ENCODE peak calls at places on chromosomes 6 and 20, in seven cellular contexts. One of them, this sample, is unnamed.

GRCh38 chr6:110542311-110543024 is 66.1 kb upstream of the SLC22A16 start:
- DNase-seq in activated naive CD4-positive, alpha-beta T cell: no peak
- DNase-seq in CD8-positive, alpha-beta memory T cell: no peak
- DNase-seq in MCF 10A: peak; percentile 45
- DNase-seq in ecto neural progenitor cell: no peak
- DNase-seq in stimulated activated naive B cell treated with anti-CD40 and anti-IgM and Interleukin-4, amounts not matched to agents 10 μg/mL and 1 μg/mL and 100 μg/mL, for 72 hours: no peak
- DNase-seq in globus pallidus: peak; percentile 91
- DNase-seq in this sample: no peak

GRCh38 chr20:5535211-5535756 is 214.9 kb upstream of the SHLD1 start:
- DNase-seq in activated naive CD4-positive, alpha-beta T cell: no peak
- DNase-seq in CD8-positive, alpha-beta memory T cell: no peak
- DNase-seq in MCF 10A: peak; percentile 96
- DNase-seq in ecto neural progenitor cell: no peak
- DNase-seq in stimulated activated naive B cell treated with anti-CD40 and anti-IgM and Interleukin-4, amounts not matched to agents 10 μg/mL and 1 μg/mL and 100 μg/mL, for 72 hours: no peak
- DNase-seq in globus pallidus: peak; percentile 25
- DNase-seq in this sample: peak; percentile 93

GRCh38 chr6:2713473-2714358 is 37.0 kb downstream of the MYLK4 start:
- DNase-seq in activated naive CD4-positive, alpha-beta T cell: no peak
- DNase-seq in CD8-positive, alpha-beta memory T cell: no peak
- DNase-seq in MCF 10A: no peak
- DNase-seq in ecto neural progenitor cell: no peak
- DNase-seq in stimulated activated naive B cell treated with anti-CD40 and anti-IgM and Interleukin-4, amounts not matched to agents 10 μg/mL and 1 μg/mL and 100 μg/mL, for 72 hours: no peak
- DNase-seq in globus pallidus: no peak
- DNase-seq in this sample: no peak

GRCh38 chr20:41180599-41181333 is 43.4 kb downstream of the PLCG1 start:
- DNase-seq in activated naive CD4-positive, alpha-beta T cell: no peak
- DNase-seq in CD8-positive, alpha-beta memory T cell: no peak
- DNase-seq in MCF 10A: no peak
- DNase-seq in ecto neural progenitor cell: peak; percentile 41
- DNase-seq in stimulated activated naive B cell treated with anti-CD40 and anti-IgM and Interleukin-4, amounts not matched to agents 10 μg/mL and 1 μg/mL and 100 μg/mL, for 72 hours: no peak
- DNase-seq in globus pallidus: no peak
- DNase-seq in this sample: no peak

GRCh38 chr6:2081155-2082138 is 164.0 kb downstream of the GMDS start:
- DNase-seq in activated naive CD4-positive, alpha-beta T cell: no peak
- DNase-seq in CD8-positive, alpha-beta memory T cell: peak; percentile 4
- DNase-seq in MCF 10A: no peak
- DNase-seq in ecto neural progenitor cell: no peak
- DNase-seq in stimulated activated naive B cell treated with anti-CD40 and anti-IgM and Interleukin-4, amounts not matched to agents 10 μg/mL and 1 μg/mL and 100 μg/mL, for 72 hours: no peak
- DNase-seq in globus pallidus: peak; percentile 35
- DNase-seq in this sample: no peak

GRCh38 chr6:20800653-20801052 is 266.4 kb downstream of the CDKAL1 start:
- DNase-seq in activated naive CD4-positive, alpha-beta T cell: no peak
- DNase-seq in CD8-positive, alpha-beta memory T cell: no peak
- DNase-seq in MCF 10A: no peak
- DNase-seq in ecto neural progenitor cell: no peak
- DNase-seq in stimulated activated naive B cell treated with anti-CD40 and anti-IgM and Interleukin-4, amounts not matched to agents 10 μg/mL and 1 μg/mL and 100 μg/mL, for 72 hours: no peak
- DNase-seq in globus pallidus: no peak
- DNase-seq in this sample: no peak

GRCh38 chr20:56957737-56958553 is 308.5 kb downstream of the BMP7 start:
- DNase-seq in activated naive CD4-positive, alpha-beta T cell: no peak
- DNase-seq in CD8-positive, alpha-beta memory T cell: no peak
- DNase-seq in MCF 10A: no peak
- DNase-seq in ecto neural progenitor cell: peak; percentile 84
- DNase-seq in stimulated activated naive B cell treated with anti-CD40 and anti-IgM and Interleukin-4, amounts not matched to agents 10 μg/mL and 1 μg/mL and 100 μg/mL, for 72 hours: no peak
- DNase-seq in globus pallidus: no peak
- DNase-seq in this sample: peak; percentile 4

GRCh38 chr6:45613678-45614077 is 235.9 kb upstream of the SUPT3H start:
- DNase-seq in activated naive CD4-positive, alpha-beta T cell: no peak
- DNase-seq in CD8-positive, alpha-beta memory T cell: no peak
- DNase-seq in MCF 10A: peak; percentile 66
- DNase-seq in ecto neural progenitor cell: no peak
- DNase-seq in stimulated activated naive B cell treated with anti-CD40 and anti-IgM and Interleukin-4, amounts not matched to agents 10 μg/mL and 1 μg/mL and 100 μg/mL, for 72 hours: no peak
- DNase-seq in globus pallidus: peak; percentile 21
- DNase-seq in this sample: peak; percentile 53

GRCh38 chr6:109511832-109512231 is 28.8 kb upstream of the ZBTB24 start:
- DNase-seq in activated naive CD4-positive, alpha-beta T cell: no peak
- DNase-seq in CD8-positive, alpha-beta memory T cell: no peak
- DNase-seq in MCF 10A: no peak
- DNase-seq in ecto neural progenitor cell: no peak
- DNase-seq in stimulated activated naive B cell treated with anti-CD40 and anti-IgM and Interleukin-4, amounts not matched to agents 10 μg/mL and 1 μg/mL and 100 μg/mL, for 72 hours: no peak
- DNase-seq in globus pallidus: no peak
- DNase-seq in this sample: no peak

GRCh38 chr6:41200296-41200900 is 551 bp downstream of the TREML2 start:
- DNase-seq in activated naive CD4-positive, alpha-beta T cell: no peak
- DNase-seq in CD8-positive, alpha-beta memory T cell: peak; percentile 73
- DNase-seq in MCF 10A: no peak
- DNase-seq in ecto neural progenitor cell: peak; percentile 37
- DNase-seq in stimulated activated naive B cell treated with anti-CD40 and anti-IgM and Interleukin-4, amounts not matched to agents 10 μg/mL and 1 μg/mL and 100 μg/mL, for 72 hours: no peak
- DNase-seq in globus pallidus: no peak
- DNase-seq in this sample: peak; percentile 16

GRCh38 chr6:45411959-45412358 is 34.2 kb upstream of the SUPT3H start:
- DNase-seq in activated naive CD4-positive, alpha-beta T cell: no peak
- DNase-seq in CD8-positive, alpha-beta memory T cell: no peak
- DNase-seq in MCF 10A: peak; percentile 80
- DNase-seq in ecto neural progenitor cell: no peak
- DNase-seq in stimulated activated naive B cell treated with anti-CD40 and anti-IgM and Interleukin-4, amounts not matched to agents 10 μg/mL and 1 μg/mL and 100 μg/mL, for 72 hours: no peak
- DNase-seq in globus pallidus: no peak
- DNase-seq in this sample: peak; percentile 36

GRCh38 chr6:156131221-156131903 is 645.8 kb upstream of the ARID1B start:
- DNase-seq in activated naive CD4-positive, alpha-beta T cell: no peak
- DNase-seq in CD8-positive, alpha-beta memory T cell: no peak
- DNase-seq in MCF 10A: no peak
- DNase-seq in ecto neural progenitor cell: no peak
- DNase-seq in stimulated activated naive B cell treated with anti-CD40 and anti-IgM and Interleukin-4, amounts not matched to agents 10 μg/mL and 1 μg/mL and 100 μg/mL, for 72 hours: peak; percentile 50
- DNase-seq in globus pallidus: no peak
- DNase-seq in this sample: no peak

GRCh38 chr6:154995241-154996162 is at the start of gene TIAM2:
- DNase-seq in activated naive CD4-positive, alpha-beta T cell: no peak
- DNase-seq in CD8-positive, alpha-beta memory T cell: no peak
- DNase-seq in MCF 10A: no peak
- DNase-seq in ecto neural progenitor cell: peak; percentile 85
- DNase-seq in stimulated activated naive B cell treated with anti-CD40 and anti-IgM and Interleukin-4, amounts not matched to agents 10 μg/mL and 1 μg/mL and 100 μg/mL, for 72 hours: peak; percentile 4
- DNase-seq in globus pallidus: no peak
- DNase-seq in this sample: no peak

GRCh38 chr20:856361-856775 is 22.9 kb downstream of the FAM110A start:
- DNase-seq in activated naive CD4-positive, alpha-beta T cell: no peak
- DNase-seq in CD8-positive, alpha-beta memory T cell: peak; percentile 57
- DNase-seq in MCF 10A: peak; percentile 99
- DNase-seq in ecto neural progenitor cell: no peak
- DNase-seq in stimulated activated naive B cell treated with anti-CD40 and anti-IgM and Interleukin-4, amounts not matched to agents 10 μg/mL and 1 μg/mL and 100 μg/mL, for 72 hours: no peak
- DNase-seq in globus pallidus: no peak
- DNase-seq in this sample: peak; percentile 96

GRCh38 chr20:49347156-49347555 is 69.3 kb upstream of the ZNFX1 start:
- DNase-seq in activated naive CD4-positive, alpha-beta T cell: no peak
- DNase-seq in CD8-positive, alpha-beta memory T cell: no peak
- DNase-seq in MCF 10A: no peak
- DNase-seq in ecto neural progenitor cell: no peak
- DNase-seq in stimulated activated naive B cell treated with anti-CD40 and anti-IgM and Interleukin-4, amounts not matched to agents 10 μg/mL and 1 μg/mL and 100 μg/mL, for 72 hours: no peak
- DNase-seq in globus pallidus: no peak
- DNase-seq in this sample: no peak

GRCh38 chr6:32814145-32814544 is 2.7 kb downstream of the HLA-DOB start:
- DNase-seq in activated naive CD4-positive, alpha-beta T cell: no peak
- DNase-seq in CD8-positive, alpha-beta memory T cell: no peak
- DNase-seq in MCF 10A: no peak
- DNase-seq in ecto neural progenitor cell: no peak
- DNase-seq in stimulated activated naive B cell treated with anti-CD40 and anti-IgM and Interleukin-4, amounts not matched to agents 10 μg/mL and 1 μg/mL and 100 μg/mL, for 72 hours: no peak
- DNase-seq in globus pallidus: no peak
- DNase-seq in this sample: no peak

GRCh38 chr20:24990810-24991252 is 1.7 kb downstream of the APMAP start:
- DNase-seq in activated naive CD4-positive, alpha-beta T cell: no peak
- DNase-seq in CD8-positive, alpha-beta memory T cell: no peak
- DNase-seq in MCF 10A: peak; percentile 35
- DNase-seq in ecto neural progenitor cell: peak; percentile 47
- DNase-seq in stimulated activated naive B cell treated with anti-CD40 and anti-IgM and Interleukin-4, amounts not matched to agents 10 μg/mL and 1 μg/mL and 100 μg/mL, for 72 hours: no peak
- DNase-seq in globus pallidus: no peak
- DNase-seq in this sample: peak; percentile 75

GRCh38 chr20:51735728-51736600 is 32.2 kb downstream of the ATP9A start:
- DNase-seq in activated naive CD4-positive, alpha-beta T cell: no peak
- DNase-seq in CD8-positive, alpha-beta memory T cell: no peak
- DNase-seq in MCF 10A: no peak
- DNase-seq in ecto neural progenitor cell: no peak
- DNase-seq in stimulated activated naive B cell treated with anti-CD40 and anti-IgM and Interleukin-4, amounts not matched to agents 10 μg/mL and 1 μg/mL and 100 μg/mL, for 72 hours: no peak
- DNase-seq in globus pallidus: no peak
- DNase-seq in this sample: no peak

GRCh38 chr20:57663681-57664451 is 43.6 kb upstream of the ZBP1 start:
- DNase-seq in activated naive CD4-positive, alpha-beta T cell: no peak
- DNase-seq in CD8-positive, alpha-beta memory T cell: no peak
- DNase-seq in MCF 10A: no peak
- DNase-seq in ecto neural progenitor cell: no peak
- DNase-seq in stimulated activated naive B cell treated with anti-CD40 and anti-IgM and Interleukin-4, amounts not matched to agents 10 μg/mL and 1 μg/mL and 100 μg/mL, for 72 hours: no peak
- DNase-seq in globus pallidus: no peak
- DNase-seq in this sample: no peak

GRCh38 chr6:160180706-160181105 is 59.1 kb downstream of the SLC22A1 start:
- DNase-seq in activated naive CD4-positive, alpha-beta T cell: no peak
- DNase-seq in CD8-positive, alpha-beta memory T cell: no peak
- DNase-seq in MCF 10A: no peak
- DNase-seq in ecto neural progenitor cell: no peak
- DNase-seq in stimulated activated naive B cell treated with anti-CD40 and anti-IgM and Interleukin-4, amounts not matched to agents 10 μg/mL and 1 μg/mL and 100 μg/mL, for 72 hours: no peak
- DNase-seq in globus pallidus: no peak
- DNase-seq in this sample: no peak

GRCh38 chr6:131199568-131200272 is 64.5 kb downstream of the AKAP7 start:
- DNase-seq in activated naive CD4-positive, alpha-beta T cell: peak; percentile 10
- DNase-seq in CD8-positive, alpha-beta memory T cell: peak; percentile 84
- DNase-seq in MCF 10A: peak; percentile 67
- DNase-seq in ecto neural progenitor cell: peak; percentile 64
- DNase-seq in stimulated activated naive B cell treated with anti-CD40 and anti-IgM and Interleukin-4, amounts not matched to agents 10 μg/mL and 1 μg/mL and 100 μg/mL, for 72 hours: peak; percentile 68
- DNase-seq in globus pallidus: peak; percentile 33
- DNase-seq in this sample: peak; percentile 67

GRCh38 chr6:24004062-24004461 is 122.0 kb upstream of the NRSN1 start:
- DNase-seq in activated naive CD4-positive, alpha-beta T cell: no peak
- DNase-seq in CD8-positive, alpha-beta memory T cell: no peak
- DNase-seq in MCF 10A: peak; percentile 89
- DNase-seq in ecto neural progenitor cell: no peak
- DNase-seq in stimulated activated naive B cell treated with anti-CD40 and anti-IgM and Interleukin-4, amounts not matched to agents 10 μg/mL and 1 μg/mL and 100 μg/mL, for 72 hours: no peak
- DNase-seq in globus pallidus: no peak
- DNase-seq in this sample: peak; percentile 16

GRCh38 chr20:44600758-44601562 is 18.6 kb downstream of the PKIG start:
- DNase-seq in activated naive CD4-positive, alpha-beta T cell: no peak
- DNase-seq in CD8-positive, alpha-beta memory T cell: no peak
- DNase-seq in MCF 10A: no peak
- DNase-seq in ecto neural progenitor cell: no peak
- DNase-seq in stimulated activated naive B cell treated with anti-CD40 and anti-IgM and Interleukin-4, amounts not matched to agents 10 μg/mL and 1 μg/mL and 100 μg/mL, for 72 hours: no peak
- DNase-seq in globus pallidus: peak; percentile 34
- DNase-seq in this sample: no peak

GRCh38 chr20:11235058-11235457 is 561.3 kb upstream of the JAG1 start:
- DNase-seq in activated naive CD4-positive, alpha-beta T cell: no peak
- DNase-seq in CD8-positive, alpha-beta memory T cell: no peak
- DNase-seq in MCF 10A: peak; percentile 18
- DNase-seq in ecto neural progenitor cell: no peak
- DNase-seq in stimulated activated naive B cell treated with anti-CD40 and anti-IgM and Interleukin-4, amounts not matched to agents 10 μg/mL and 1 μg/mL and 100 μg/mL, for 72 hours: no peak
- DNase-seq in globus pallidus: no peak
- DNase-seq in this sample: peak; percentile 96

GRCh38 chr20:49303211-49303610 is 25.4 kb upstream of the ZNFX1 start:
- DNase-seq in activated naive CD4-positive, alpha-beta T cell: no peak
- DNase-seq in CD8-positive, alpha-beta memory T cell: no peak
- DNase-seq in MCF 10A: no peak
- DNase-seq in ecto neural progenitor cell: no peak
- DNase-seq in stimulated activated naive B cell treated with anti-CD40 and anti-IgM and Interleukin-4, amounts not matched to agents 10 μg/mL and 1 μg/mL and 100 μg/mL, for 72 hours: no peak
- DNase-seq in globus pallidus: no peak
- DNase-seq in this sample: no peak

GRCh38 chr20:34420975-34421374 is 57.9 kb downstream of the ITCH start:
- DNase-seq in activated naive CD4-positive, alpha-beta T cell: no peak
- DNase-seq in CD8-positive, alpha-beta memory T cell: no peak
- DNase-seq in MCF 10A: no peak
- DNase-seq in ecto neural progenitor cell: no peak
- DNase-seq in stimulated activated naive B cell treated with anti-CD40 and anti-IgM and Interleukin-4, amounts not matched to agents 10 μg/mL and 1 μg/mL and 100 μg/mL, for 72 hours: no peak
- DNase-seq in globus pallidus: no peak
- DNase-seq in this sample: no peak

GRCh38 chr20:63500151-63500901 is 1.4 kb upstream of the EEF1A2 start:
- DNase-seq in activated naive CD4-positive, alpha-beta T cell: no peak
- DNase-seq in CD8-positive, alpha-beta memory T cell: no peak
- DNase-seq in MCF 10A: no peak
- DNase-seq in ecto neural progenitor cell: no peak
- DNase-seq in stimulated activated naive B cell treated with anti-CD40 and anti-IgM and Interleukin-4, amounts not matched to agents 10 μg/mL and 1 μg/mL and 100 μg/mL, for 72 hours: no peak
- DNase-seq in globus pallidus: no peak
- DNase-seq in this sample: no peak

GRCh38 chr6:26553264-26553738 is 15.1 kb downstream of the HMGN4 start:
- DNase-seq in activated naive CD4-positive, alpha-beta T cell: peak; percentile 59
- DNase-seq in CD8-positive, alpha-beta memory T cell: peak; percentile 76
- DNase-seq in MCF 10A: peak; percentile 74
- DNase-seq in ecto neural progenitor cell: peak; percentile 87
- DNase-seq in stimulated activated naive B cell treated with anti-CD40 and anti-IgM and Interleukin-4, amounts not matched to agents 10 μg/mL and 1 μg/mL and 100 μg/mL, for 72 hours: peak; percentile 75
- DNase-seq in globus pallidus: peak; percentile 79
- DNase-seq in this sample: peak; percentile 57

GRCh38 chr6:2578729-2579128 is 172.0 kb downstream of the MYLK4 start:
- DNase-seq in activated naive CD4-positive, alpha-beta T cell: no peak
- DNase-seq in CD8-positive, alpha-beta memory T cell: no peak
- DNase-seq in MCF 10A: no peak
- DNase-seq in ecto neural progenitor cell: no peak
- DNase-seq in stimulated activated naive B cell treated with anti-CD40 and anti-IgM and Interleukin-4, amounts not matched to agents 10 μg/mL and 1 μg/mL and 100 μg/mL, for 72 hours: no peak
- DNase-seq in globus pallidus: no peak
- DNase-seq in this sample: peak; percentile 47

GRCh38 chr20:23011008-23011721 is 23.9 kb upstream of the SSTR4 start:
- DNase-seq in activated naive CD4-positive, alpha-beta T cell: no peak
- DNase-seq in CD8-positive, alpha-beta memory T cell: no peak
- DNase-seq in MCF 10A: no peak
- DNase-seq in ecto neural progenitor cell: peak; percentile 10
- DNase-seq in stimulated activated naive B cell treated with anti-CD40 and anti-IgM and Interleukin-4, amounts not matched to agents 10 μg/mL and 1 μg/mL and 100 μg/mL, for 72 hours: no peak
- DNase-seq in globus pallidus: no peak
- DNase-seq in this sample: no peak

GRCh38 chr6:161109366-161109765 is 117.8 kb downstream of the MAP3K4 start:
- DNase-seq in activated naive CD4-positive, alpha-beta T cell: no peak
- DNase-seq in CD8-positive, alpha-beta memory T cell: no peak
- DNase-seq in MCF 10A: no peak
- DNase-seq in ecto neural progenitor cell: no peak
- DNase-seq in stimulated activated naive B cell treated with anti-CD40 and anti-IgM and Interleukin-4, amounts not matched to agents 10 μg/mL and 1 μg/mL and 100 μg/mL, for 72 hours: no peak
- DNase-seq in globus pallidus: no peak
- DNase-seq in this sample: no peak

GRCh38 chr6:30820196-30820595 is 64.1 kb upstream of the DDR1 start:
- DNase-seq in activated naive CD4-positive, alpha-beta T cell: no peak
- DNase-seq in CD8-positive, alpha-beta memory T cell: no peak
- DNase-seq in MCF 10A: peak; percentile 88
- DNase-seq in ecto neural progenitor cell: no peak
- DNase-seq in stimulated activated naive B cell treated with anti-CD40 and anti-IgM and Interleukin-4, amounts not matched to agents 10 μg/mL and 1 μg/mL and 100 μg/mL, for 72 hours: no peak
- DNase-seq in globus pallidus: no peak
- DNase-seq in this sample: peak; percentile 93

GRCh38 chr20:47785321-47785899 is at the start of gene SULF2:
- DNase-seq in activated naive CD4-positive, alpha-beta T cell: no peak
- DNase-seq in CD8-positive, alpha-beta memory T cell: no peak
- DNase-seq in MCF 10A: no peak
- DNase-seq in ecto neural progenitor cell: peak; percentile 74
- DNase-seq in stimulated activated naive B cell treated with anti-CD40 and anti-IgM and Interleukin-4, amounts not matched to agents 10 μg/mL and 1 μg/mL and 100 μg/mL, for 72 hours: no peak
- DNase-seq in globus pallidus: no peak
- DNase-seq in this sample: no peak

GRCh38 chr6:14696367-14696766 is 549.5 kb upstream of the JARID2 start:
- DNase-seq in activated naive CD4-positive, alpha-beta T cell: no peak
- DNase-seq in CD8-positive, alpha-beta memory T cell: no peak
- DNase-seq in MCF 10A: no peak
- DNase-seq in ecto neural progenitor cell: no peak
- DNase-seq in stimulated activated naive B cell treated with anti-CD40 and anti-IgM and Interleukin-4, amounts not matched to agents 10 μg/mL and 1 μg/mL and 100 μg/mL, for 72 hours: no peak
- DNase-seq in globus pallidus: no peak
- DNase-seq in this sample: no peak

GRCh38 chr20:63703976-63704748 is 3.6 kb downstream of the ARFRP1 start:
- DNase-seq in activated naive CD4-positive, alpha-beta T cell: no peak
- DNase-seq in CD8-positive, alpha-beta memory T cell: no peak
- DNase-seq in MCF 10A: no peak
- DNase-seq in ecto neural progenitor cell: peak; percentile 39
- DNase-seq in stimulated activated naive B cell treated with anti-CD40 and anti-IgM and Interleukin-4, amounts not matched to agents 10 μg/mL and 1 μg/mL and 100 μg/mL, for 72 hours: peak; percentile 0
- DNase-seq in globus pallidus: no peak
- DNase-seq in this sample: no peak

GRCh38 chr6:26064619-26065257 is 22.5 kb upstream of the HFE start:
- DNase-seq in activated naive CD4-positive, alpha-beta T cell: no peak
- DNase-seq in CD8-positive, alpha-beta memory T cell: peak; percentile 53
- DNase-seq in MCF 10A: peak; percentile 67
- DNase-seq in ecto neural progenitor cell: no peak
- DNase-seq in stimulated activated naive B cell treated with anti-CD40 and anti-IgM and Interleukin-4, amounts not matched to agents 10 μg/mL and 1 μg/mL and 100 μg/mL, for 72 hours: no peak
- DNase-seq in globus pallidus: no peak
- DNase-seq in this sample: no peak

GRCh38 chr20:64109390-64109747 is 2.0 kb upstream of the NPBWR2 start:
- DNase-seq in activated naive CD4-positive, alpha-beta T cell: no peak
- DNase-seq in CD8-positive, alpha-beta memory T cell: no peak
- DNase-seq in MCF 10A: no peak
- DNase-seq in ecto neural progenitor cell: no peak
- DNase-seq in stimulated activated naive B cell treated with anti-CD40 and anti-IgM and Interleukin-4, amounts not matched to agents 10 μg/mL and 1 μg/mL and 100 μg/mL, for 72 hours: no peak
- DNase-seq in globus pallidus: no peak
- DNase-seq in this sample: no peak

GRCh38 chr20:20204326-20204725 is 152.0 kb downstream of the CFAP61 start:
- DNase-seq in activated naive CD4-positive, alpha-beta T cell: no peak
- DNase-seq in CD8-positive, alpha-beta memory T cell: no peak
- DNase-seq in MCF 10A: no peak
- DNase-seq in ecto neural progenitor cell: no peak
- DNase-seq in stimulated activated naive B cell treated with anti-CD40 and anti-IgM and Interleukin-4, amounts not matched to agents 10 μg/mL and 1 μg/mL and 100 μg/mL, for 72 hours: no peak
- DNase-seq in globus pallidus: no peak
- DNase-seq in this sample: no peak